ENCODE peak calls at places on chromosome 18, in eight cellular contexts. H, Q, F, E, X, U, G and S are unnamed samples.

GRCh38 chr18:67386028-67386427 is 130.5 kb downstream of the DSEL start:
- DNase-seq in H (no peak), Q (peak), F (no peak), E (no peak), X (no peak), U (no peak), G (peak), S (no peak)

GRCh38 chr18:79069792-79070151 is 578 bp downstream of the ATP9B start:
- DNase-seq in H (no peak), Q (no peak), F (no peak), E (no peak), X (no peak), U (no peak), G (no peak), S (no peak)

GRCh38 chr18:623760-624620 is 27.2 kb downstream of the CLUL1 start:
- DNase-seq in H (peak), Q (peak), F (peak), E (peak), X (peak), U (peak), G (peak), S (peak)

GRCh38 chr18:28794459-28795245 is 617.7 kb upstream of the CDH2 start:
- DNase-seq in H (peak), Q (no peak), F (no peak), E (no peak), X (no peak), U (no peak), G (peak), S (no peak)

GRCh38 chr18:5475252-5475651 is 68.5 kb downstream of the EPB41L3 start:
- DNase-seq in H (no peak), Q (peak), F (no peak), E (no peak), X (no peak), U (no peak), G (no peak), S (no peak)

GRCh38 chr18:28854964-28855363 is 678.0 kb upstream of the CDH2 start:
- DNase-seq in H (no peak), Q (no peak), F (no peak), E (no peak), X (no peak), U (no peak), G (peak), S (no peak)

GRCh38 chr18:62200121-62200914 is 13.3 kb downstream of the RELCH start:
- DNase-seq in H (no peak), Q (no peak), F (no peak), E (no peak), X (no peak), U (no peak), G (peak), S (no peak)

GRCh38 chr18:48022531-48023330 is 92.3 kb upstream of the SMAD2 start:
- DNase-seq in H (peak), Q (peak), F (peak), E (no peak), X (peak), U (peak), G (peak), S (peak)

GRCh38 chr18:46623541-46623940 is 33.5 kb downstream of the LOXHD1 start:
- DNase-seq in H (no peak), Q (no peak), F (no peak), E (no peak), X (no peak), U (peak), G (peak), S (no peak)

GRCh38 chr18:79203017-79203605 is 133.9 kb downstream of the ATP9B start:
- DNase-seq in H (no peak), Q (no peak), F (no peak), E (no peak), X (no peak), U (peak), G (peak), S (no peak)

GRCh38 chr18:37671530-37671929 is 105.9 kb upstream of the CELF4 start:
- DNase-seq in H (no peak), Q (no peak), F (no peak), E (no peak), X (no peak), U (no peak), G (no peak), S (no peak)

GRCh38 chr18:72638353-72638752 is 94.2 kb upstream of the CBLN2 start:
- DNase-seq in H (no peak), Q (no peak), F (no peak), E (no peak), X (no peak), U (no peak), G (no peak), S (no peak)

GRCh38 chr18:31596081-31596872 is 4.6 kb downstream of the TTR start:
- DNase-seq in H (no peak), Q (no peak), F (no peak), E (no peak), X (no peak), U (no peak), G (no peak), S (no peak)

GRCh38 chr18:5073026-5073944 is 123.8 kb downstream of the AKAIN1 start:
- DNase-seq in H (no peak), Q (peak), F (peak), E (no peak), X (peak), U (peak), G (peak), S (no peak)

GRCh38 chr18:36411745-36412168 is 114.2 kb downstream of the FHOD3 start:
- DNase-seq in H (no peak), Q (peak), F (peak), E (no peak), X (no peak), U (no peak), G (no peak), S (no peak)

GRCh38 chr18:61949946-61950345 is 57.1 kb upstream of the RNF152 start:
- DNase-seq in H (no peak), Q (peak), F (no peak), E (no peak), X (no peak), U (no peak), G (peak), S (no peak)

GRCh38 chr18:67766930-67767329 is 250.4 kb upstream of the DSEL start:
- DNase-seq in H (peak), Q (peak), F (no peak), E (no peak), X (no peak), U (no peak), G (peak), S (no peak)

GRCh38 chr18:49838381-49838780 is 25.0 kb upstream of the ACAA2 start:
- DNase-seq in H (no peak), Q (no peak), F (no peak), E (no peak), X (no peak), U (no peak), G (no peak), S (no peak)

GRCh38 chr18:26051845-26052244 is 38.6 kb downstream of the SS18 start:
- DNase-seq in H (no peak), Q (peak), F (no peak), E (no peak), X (no peak), U (no peak), G (no peak), S (no peak)

GRCh38 chr18:3350566-3351527 is 88.9 kb downstream of the MYL12B start:
- DNase-seq in H (no peak), Q (no peak), F (no peak), E (no peak), X (no peak), U (no peak), G (peak), S (no peak)

GRCh38 chr18:57542126-57542525 is 44.4 kb downstream of the FECH start:
- DNase-seq in H (peak), Q (no peak), F (no peak), E (no peak), X (no peak), U (no peak), G (peak), S (no peak)

GRCh38 chr18:8107426-8107825 is 501.8 kb upstream of the RAB12 start:
- DNase-seq in H (no peak), Q (no peak), F (no peak), E (no peak), X (no peak), U (no peak), G (peak), S (no peak)

GRCh38 chr18:6382968-6383367 is 31.7 kb downstream of the L3MBTL4 start:
- DNase-seq in H (no peak), Q (no peak), F (no peak), E (no peak), X (no peak), U (no peak), G (no peak), S (no peak)

GRCh38 chr18:66958309-66958708 is 354.4 kb upstream of the CDH19 start:
- DNase-seq in H (no peak), Q (no peak), F (no peak), E (no peak), X (no peak), U (no peak), G (no peak), S (no peak)

GRCh38 chr18:6598657-6599056 is 130.9 kb upstream of the ARHGAP28 start:
- DNase-seq in H (no peak), Q (no peak), F (no peak), E (no peak), X (no peak), U (no peak), G (no peak), S (no peak)

GRCh38 chr18:23479829-23480505 is 23.3 kb upstream of the RMC1 start:
- DNase-seq in H (no peak), Q (no peak), F (no peak), E (no peak), X (peak), U (no peak), G (no peak), S (no peak)

GRCh38 chr18:63213331-63213900 is 106.2 kb downstream of the BCL2 start:
- DNase-seq in H (no peak), Q (peak), F (no peak), E (no peak), X (no peak), U (peak), G (no peak), S (no peak)

GRCh38 chr18:13222371-13223281 is 4.1 kb downstream of the LDLRAD4 start:
- DNase-seq in H (no peak), Q (peak), F (peak), E (peak), X (no peak), U (no peak), G (no peak), S (no peak)

GRCh38 chr18:48534364-48534763 is 4.5 kb upstream of the CTIF start:
- DNase-seq in H (peak), Q (peak), F (no peak), E (no peak), X (no peak), U (no peak), G (no peak), S (no peak)

GRCh38 chr18:50629148-50629631 is 69.3 kb downstream of the MAPK4 start:
- DNase-seq in H (no peak), Q (no peak), F (peak), E (no peak), X (no peak), U (no peak), G (peak), S (no peak)

GRCh38 chr18:26524952-26525351 is 23.4 kb downstream of the KCTD1 start:
- DNase-seq in H (no peak), Q (no peak), F (no peak), E (no peak), X (no peak), U (no peak), G (no peak), S (no peak)